ENCODE peak calls at places on chromosomes 11 and 22, in four cellular contexts. C is pancreas, X is A549, B is AG04450. M is an unnamed sample.

GRCh38 chr11:102187416-102188125 is 77.3 kb downstream of the YAP1 start:
- DNase-seq in C (no peak), X (no peak), B (no peak), M (no peak)

GRCh38 chr22:36467946-36468345 is 13.5 kb downstream of the TXN2 start:
- DNase-seq in C (no peak), X (peak), B (peak), M (no peak)

GRCh38 chr22:44398791-44399190 is 86.0 kb upstream of the SHISAL1 start:
- DNase-seq in C (no peak), X (no peak), B (no peak), M (no peak)

GRCh38 chr11:36703055-36703404 is 105.0 kb upstream of the RAG2 start:
- DNase-seq in C (no peak), X (no peak), B (no peak), M (no peak)

GRCh38 chr11:106939157-106939556 is 79.1 kb downstream of the GUCY1A2 start:
- DNase-seq in C (no peak), X (no peak), B (no peak), M (no peak)

GRCh38 chr11:102666331-102666957 is 39.1 kb downstream of the MMP27 start:
- DNase-seq in C (no peak), X (peak), B (peak), M (no peak)

GRCh38 chr11:20000393-20001134 is 159.7 kb downstream of the DBX1 start:
- DNase-seq in C (no peak), X (peak), B (no peak), M (no peak)

GRCh38 chr11:117921456-117921855 is 7.7 kb downstream of the TMPRSS13 start:
- DNase-seq in C (no peak), X (no peak), B (no peak), M (no peak)

GRCh38 chr22:20044495-20045151 is 23.7 kb downstream of the TANGO2 start:
- DNase-seq in C (no peak), X (no peak), B (no peak), M (no peak)

GRCh38 chr11:86499723-86500129 is 125.0 kb downstream of the CCDC81 start:
- DNase-seq in C (no peak), X (peak), B (no peak), M (no peak)

GRCh38 chr22:47299211-47299878 is 536.9 kb downstream of the TBC1D22A start:
- DNase-seq in C (no peak), X (no peak), B (no peak), M (no peak)

GRCh38 chr22:20319041-20319744 is 667 bp downstream of the DGCR6L start:
- DNase-seq in C (no peak), X (no peak), B (no peak), M (no peak)

GRCh38 chr11:2166091-2166851 is 5.3 kb upstream of the INS start:
- DNase-seq in C (peak), X (peak), B (no peak), M (no peak)

GRCh38 chr11:27248430-27249207 is 114.4 kb downstream of the CCDC34 start:
- DNase-seq in C (no peak), X (no peak), B (no peak), M (no peak)

GRCh38 chr11:15967966-15968365 is 388.4 kb downstream of the SOX6 start:
- DNase-seq in C (no peak), X (peak), B (no peak), M (no peak)

GRCh38 chr11:92841719-92842118 is 127.7 kb upstream of the MTNR1B start:
- DNase-seq in C (no peak), X (no peak), B (no peak), M (no peak)

GRCh38 chr11:65896009-65896999 is 3.9 kb downstream of the FOSL1 start:
- DNase-seq in C (no peak), X (no peak), B (no peak), M (no peak)

GRCh38 chr11:26028294-26028954 is 303.5 kb upstream of the ANO3 start:
- DNase-seq in C (peak), X (peak), B (peak), M (no peak)

GRCh38 chr22:28951969-28952521 is 68.7 kb downstream of the ZNRF3 start:
- DNase-seq in C (no peak), X (no peak), B (no peak), M (no peak)

GRCh38 chr11:32713496-32713895 is 81.0 kb downstream of the CCDC73 start:
- DNase-seq in C (no peak), X (peak), B (no peak), M (no peak)

GRCh38 chr11:1072116-1072820 is 2.4 kb upstream of the MUC2 start:
- DNase-seq in C (peak), X (peak), B (no peak), M (no peak)

GRCh38 chr11:27444801-27445215 is 27.8 kb downstream of the LGR4 start:
- DNase-seq in C (no peak), X (no peak), B (no peak), M (no peak)

GRCh38 chr11:106091480-106092123 is 14.1 kb downstream of the AASDHPPT start:
- DNase-seq in C (no peak), X (no peak), B (peak), M (no peak)

GRCh38 chr11:84249344-84250135 is 963.4 kb upstream of the CCDC90B start:
- DNase-seq in C (no peak), X (no peak), B (no peak), M (no peak)

GRCh38 chr11:47099213-47099917 is 77.3 kb downstream of the ARFGAP2 start:
- DNase-seq in C (no peak), X (no peak), B (no peak), M (no peak)

DNA sequence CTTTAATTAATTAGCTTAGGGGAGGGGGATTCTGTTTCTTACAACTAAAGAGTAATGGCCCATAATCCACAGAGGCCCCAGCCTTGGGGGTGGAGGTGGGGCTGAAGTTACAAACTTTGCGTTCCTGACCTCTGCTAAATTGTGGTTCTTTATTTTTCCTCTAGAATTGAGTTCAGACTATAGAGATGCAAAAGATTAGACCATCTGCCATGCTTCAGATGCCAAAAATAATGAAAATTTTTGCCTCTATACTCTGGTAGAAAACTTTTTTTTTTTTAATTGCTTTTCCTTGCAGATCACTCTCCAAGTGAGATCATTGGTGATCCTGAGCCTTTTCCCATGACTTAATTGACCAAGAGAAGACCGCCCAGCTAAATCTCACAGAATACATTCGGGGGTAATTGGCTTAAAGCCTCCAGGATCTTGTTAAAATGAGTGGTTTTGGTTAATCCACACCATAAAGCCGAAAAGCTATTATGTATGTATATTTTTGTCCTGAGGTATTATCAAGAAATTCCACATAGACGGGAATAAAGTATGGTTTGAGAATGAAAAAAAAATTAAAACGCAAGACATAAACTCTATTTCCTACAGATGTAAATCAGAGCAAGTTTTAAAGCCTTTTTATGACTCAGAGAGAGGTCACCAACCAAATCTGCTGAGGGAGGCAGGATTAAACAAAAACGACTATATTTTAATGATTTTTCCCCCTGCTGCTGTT is 63.9 kb downstream of the PARVA start:
- DNase-seq in C (no peak), X (no peak), B (no peak), M (no peak)
- H3K27ac ChIP-seq in C (no peak), X (no peak), B (peak), M (no peak)

DNA sequence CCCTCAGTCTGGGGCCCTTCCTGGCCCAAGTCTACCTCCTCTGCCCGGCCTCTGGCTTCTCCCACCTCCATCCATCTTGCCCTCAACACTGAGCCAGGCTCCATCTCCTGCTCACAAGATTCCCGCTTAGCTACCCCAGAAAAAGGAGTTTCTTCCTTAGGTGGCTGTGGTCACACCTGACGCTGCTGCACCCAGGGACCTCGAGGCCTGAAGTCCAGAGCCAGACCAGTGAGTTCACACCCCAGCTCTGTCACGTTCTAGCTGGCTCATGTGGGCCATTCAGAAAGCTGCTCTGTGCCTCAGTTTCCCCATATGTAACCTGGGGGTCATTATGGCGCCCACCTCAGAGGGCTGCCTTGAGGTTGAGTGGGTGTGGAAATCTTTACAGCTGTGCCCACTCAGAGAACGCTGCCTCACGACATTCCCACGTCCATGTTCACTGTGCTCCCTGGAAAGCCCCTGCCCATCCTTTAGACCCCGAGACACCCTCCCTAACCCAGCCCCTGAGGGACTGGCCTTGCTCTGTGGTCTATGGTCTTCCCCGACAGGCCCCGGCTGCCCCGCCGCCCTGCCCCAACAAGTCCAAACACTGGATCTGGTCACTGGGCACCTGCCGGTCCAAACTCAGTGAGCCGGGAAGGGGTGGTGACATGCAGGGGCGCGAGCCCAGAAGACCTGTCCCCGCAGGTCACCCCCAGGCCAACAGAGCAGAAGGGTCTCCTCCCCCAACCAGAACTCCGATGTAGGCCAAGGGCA is 9.8 kb downstream of the PLXNB2 start:
- DNase-seq in C (no peak), X (no peak), B (no peak), M (no peak)
- H3K27ac ChIP-seq in C (peak), X (no peak), B (no peak), M (no peak)

DNA sequence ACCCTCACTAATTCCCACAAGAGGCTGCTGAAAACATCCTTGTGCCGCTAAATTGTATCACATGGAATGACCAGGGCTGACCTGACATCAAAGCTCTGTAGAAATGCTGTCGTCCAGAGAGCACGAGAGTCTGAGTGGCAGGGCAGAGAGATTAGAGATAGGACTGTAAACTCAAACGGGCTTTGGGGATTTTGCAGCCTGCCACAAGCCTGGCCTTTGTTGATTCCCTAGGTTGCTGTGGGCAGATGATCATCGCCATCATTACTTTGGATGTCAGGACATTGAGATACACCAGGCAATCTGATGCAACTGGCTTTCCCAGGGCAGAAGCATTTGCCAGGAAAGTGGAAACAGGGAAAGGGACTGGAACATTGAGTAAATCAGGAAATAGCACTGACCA is 131.6 kb downstream of the ETS1 start:
- DNase-seq in C (no peak), X (no peak), B (no peak), M (no peak)
- H3K27ac ChIP-seq in C (no peak), X (no peak), B (no peak), M (no peak)

DNA sequence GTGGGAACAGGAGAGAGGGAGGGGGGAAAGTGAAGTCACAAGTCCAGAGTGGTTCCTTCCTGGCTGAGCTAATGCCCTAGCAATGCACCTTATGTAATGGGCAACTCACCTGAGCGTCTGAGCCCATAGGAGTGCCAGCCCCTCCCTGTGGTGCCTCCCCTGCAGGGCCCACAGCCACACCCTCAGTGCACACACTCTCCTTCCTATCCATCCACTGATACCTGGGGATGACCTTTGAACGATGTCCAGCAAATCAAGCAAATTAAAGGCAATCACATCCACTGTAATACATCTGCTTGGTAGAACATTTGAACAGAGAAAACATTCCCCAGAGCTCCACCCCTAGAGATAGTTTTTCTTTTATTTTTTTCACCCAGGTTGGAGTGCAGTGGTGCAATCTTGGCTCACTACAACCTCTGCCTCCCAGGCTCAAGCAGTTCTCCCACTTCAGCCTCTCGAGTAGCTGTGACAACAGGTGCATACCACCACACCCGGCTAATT is 19.6 kb upstream of the MICAL2 start:
- DNase-seq in C (no peak), X (peak), B (no peak), M (no peak)
- H3K27ac ChIP-seq in C (no peak), X (peak), B (no peak), M (no peak)

DNA sequence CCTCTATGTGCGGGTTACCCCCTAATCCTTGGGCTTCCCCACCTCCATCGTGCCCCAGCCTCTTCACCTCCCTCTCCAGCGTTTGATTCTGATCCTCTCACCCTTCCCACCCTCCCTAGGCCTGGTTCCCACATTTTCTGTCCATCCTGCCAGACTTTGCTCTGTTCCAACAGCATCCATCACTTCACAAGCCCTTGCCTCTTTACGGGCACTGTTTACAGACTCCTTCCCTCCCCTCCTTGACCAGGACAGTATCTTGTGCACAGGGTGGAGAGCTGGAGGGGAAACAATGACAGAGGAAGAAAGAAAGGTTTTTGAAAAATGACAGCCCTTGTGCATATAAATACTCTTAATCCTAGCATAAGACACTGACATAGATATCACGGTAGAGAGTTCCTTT is 30.4 kb downstream of the FEZ1 start:
- DNase-seq in C (no peak), X (no peak), B (no peak), M (no peak)
- H3K27ac ChIP-seq in C (no peak), X (no peak), B (no peak), M (peak)

DNA sequence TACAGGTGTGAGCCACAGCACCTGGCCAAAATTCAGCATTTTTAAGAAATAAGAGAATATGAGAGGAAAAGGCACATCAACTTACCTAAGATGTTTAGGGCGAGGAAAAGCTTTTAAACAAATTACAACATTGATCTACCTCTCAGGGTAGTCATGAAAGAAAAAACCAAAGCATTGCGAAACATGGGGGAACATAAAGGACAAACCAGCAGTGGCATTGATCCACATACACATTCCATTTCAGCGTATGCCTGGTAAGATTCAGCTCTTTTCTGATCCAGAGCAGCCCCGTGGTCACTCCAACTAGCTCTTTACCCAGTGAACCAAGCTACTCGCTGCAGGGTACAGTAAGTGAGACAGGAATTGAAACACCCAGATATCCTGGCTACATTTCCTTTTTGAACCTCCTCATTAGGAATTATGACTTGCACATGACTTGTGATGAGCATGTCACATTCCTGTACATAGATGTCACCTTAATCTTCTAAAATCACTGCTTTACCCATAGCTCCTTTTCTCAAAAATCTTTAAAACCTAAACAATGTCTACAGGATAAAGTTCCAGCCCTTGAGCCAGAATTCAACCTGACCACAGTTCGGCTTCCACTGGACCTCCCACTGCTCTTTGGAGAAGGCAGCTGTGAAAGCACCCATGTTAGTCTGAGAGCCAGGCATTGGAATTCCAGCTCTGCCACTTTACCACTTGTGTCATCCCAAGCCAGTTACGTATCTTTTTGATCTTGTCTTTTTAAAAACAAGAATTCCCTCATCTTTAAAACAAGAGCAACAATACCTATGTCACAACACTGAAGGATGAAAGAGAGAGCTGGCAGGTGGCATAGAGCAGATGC is 42.9 kb upstream of the AKIP1 start:
- DNase-seq in C (no peak), X (no peak), B (no peak), M (no peak)
- H3K27ac ChIP-seq in C (no peak), X (no peak), B (no peak), M (no peak)

GRCh38 chr11:3854977-3855807 is at the start of gene STIM1:
- DNase-seq in C (peak), X (peak), B (peak), M (peak)

GRCh38 chr11:3853935-3854659 is 1.4 kb upstream of the STIM1 start:
- DNase-seq in C (no peak), X (no peak), B (no peak), M (peak)

GRCh38 chr11:3853545-3853842 is 2.0 kb upstream of the STIM1 start:
- DNase-seq in C (no peak), X (no peak), B (no peak), M (no peak)

GRCh38 chr11:3855808-3856491 is 486 bp downstream of the STIM1 start:
- DNase-seq in C (peak), X (peak), B (no peak), M (no peak)

DNA sequence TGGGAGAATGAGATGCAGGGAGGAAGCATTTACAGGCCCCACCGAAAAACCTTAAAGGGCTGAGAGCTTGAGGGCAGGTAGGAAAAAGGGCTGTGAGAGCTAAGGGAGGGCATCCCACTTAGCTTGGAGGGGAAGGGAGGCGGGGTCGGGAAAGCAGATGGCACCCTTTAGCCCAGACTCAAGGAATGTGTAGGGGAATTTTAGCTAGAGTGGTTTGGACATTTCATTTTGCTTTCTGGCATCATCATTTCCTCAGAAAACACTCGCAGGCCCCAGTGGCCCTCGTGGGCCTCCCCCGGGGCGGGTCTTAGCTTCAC is 846 bp upstream of the STIM1 start:
- DNase-seq in C (no peak), X (no peak), B (no peak), M (no peak)
- H3K27ac ChIP-seq in C (peak), X (peak), B (peak), M (peak)

GRCh38 chr11:67059671-67060070 is 3.0 kb downstream of the RHOD start:
- DNase-seq in C (no peak), X (no peak), B (no peak), M (no peak)
- H3K27ac ChIP-seq in C (no peak), X (peak), B (no peak), M (no peak)